ENCODE peak calls at places on chromosomes 11 and 22, in eight cellular contexts. Z is activated CD4-positive, alpha-beta T cell treated with anti-CD3 and anti-CD28 coated beads for 48 hours; W is left ventricle myocardium superior; N is Ammon's horn; E is globus pallidus; K is B cell; L is T-helper 1 cell; U is activated T-cell treated with anti-CD3 and anti-CD28 coated beads for 1 hour. Y is an unnamed sample.

GRCh38 chr11:94129505-94130335 is 1.1 kb downstream of the PANX1 start:
- DNase-seq in Z (no peak), W (no peak), N (no peak), E (no peak), K (peak), L (no peak), U (no peak), Y (no peak)

GRCh38 chr22:28345304-28345703 is 334.3 kb downstream of the TTC28 start:
- DNase-seq in Z (no peak), W (no peak), N (no peak), E (no peak), K (no peak), L (no peak), U (no peak), Y (no peak)

GRCh38 chr11:46914363-46914762 is 4.0 kb downstream of the LRP4 start:
- DNase-seq in Z (no peak), W (peak), N (no peak), E (no peak), K (no peak), L (no peak), U (no peak), Y (no peak)

GRCh38 chr11:28107331-28107725 is 628 bp downstream of the KIF18A start:
- DNase-seq in Z (peak), W (no peak), N (no peak), E (no peak), K (peak), L (no peak), U (no peak), Y (no peak)

GRCh38 chr22:50118557-50119168 is 28.9 kb downstream of the MOV10L1 start:
- DNase-seq in Z (no peak), W (no peak), N (no peak), E (no peak), K (no peak), L (no peak), U (no peak), Y (no peak)

GRCh38 chr11:125165111-125165663 is 636 bp downstream of the PKNOX2 start:
- DNase-seq in Z (peak), W (peak), N (no peak), E (no peak), K (peak), L (no peak), U (no peak), Y (peak)

GRCh38 chr11:65476632-65477270 is 22.1 kb upstream of the MALAT1 start:
- DNase-seq in Z (peak), W (peak), N (peak), E (no peak), K (no peak), L (no peak), U (no peak), Y (no peak)

GRCh38 chr22:44088976-44089570 is 65.0 kb downstream of the PARVB start:
- DNase-seq in Z (no peak), W (peak), N (peak), E (peak), K (no peak), L (no peak), U (no peak), Y (peak)

GRCh38 chr11:59754494-59754858 is 700 bp upstream of the STX3 start:
- DNase-seq in Z (peak), W (peak), N (no peak), E (peak), K (peak), L (no peak), U (peak), Y (no peak)

GRCh38 chr11:70140859-70141489 is 62.1 kb upstream of the FADD start:
- DNase-seq in Z (no peak), W (no peak), N (no peak), E (no peak), K (no peak), L (no peak), U (no peak), Y (peak)

GRCh38 chr22:27483095-27483798 is 318.3 kb downstream of the MN1 start:
- DNase-seq in Z (no peak), W (no peak), N (no peak), E (no peak), K (no peak), L (no peak), U (no peak), Y (no peak)

GRCh38 chr11:8604078-8604723 is 10.2 kb upstream of the STK33 start:
- DNase-seq in Z (peak), W (peak), N (peak), E (no peak), K (peak), L (no peak), U (no peak), Y (peak)

GRCh38 chr11:62142921-62143320 is 19.1 kb downstream of the INCENP start:
- DNase-seq in Z (no peak), W (peak), N (peak), E (peak), K (no peak), L (no peak), U (no peak), Y (no peak)

GRCh38 chr11:2207212-2207611 is 35.6 kb upstream of the TH start:
- DNase-seq in Z (no peak), W (no peak), N (no peak), E (no peak), K (no peak), L (no peak), U (no peak), Y (no peak)

GRCh38 chr11:6229911-6230310 is 4.5 kb downstream of the FHIP1B start:
- DNase-seq in Z (no peak), W (no peak), N (no peak), E (no peak), K (no peak), L (no peak), U (no peak), Y (no peak)

GRCh38 chr11:45102810-45103621 is 43.4 kb upstream of the PRDM11 start:
- DNase-seq in Z (peak), W (peak), N (peak), E (no peak), K (peak), L (peak), U (peak), Y (peak)

GRCh38 chr22:38257170-38257569 is 15.6 kb downstream of the TMEM184B start:
- DNase-seq in Z (no peak), W (no peak), N (no peak), E (no peak), K (no peak), L (no peak), U (no peak), Y (no peak)

GRCh38 chr11:92671081-92671480 is 298.4 kb upstream of the MTNR1B start:
- DNase-seq in Z (no peak), W (no peak), N (no peak), E (no peak), K (no peak), L (no peak), U (no peak), Y (no peak)

GRCh38 chr11:64924910-64925284 is 408 bp downstream of the PPP2R5B start:
- DNase-seq in Z (peak), W (no peak), N (no peak), E (peak), K (no peak), L (no peak), U (no peak), Y (no peak)

GRCh38 chr11:19891050-19891449 is 178.4 kb downstream of the NAV2 start:
- DNase-seq in Z (no peak), W (no peak), N (no peak), E (no peak), K (no peak), L (no peak), U (no peak), Y (no peak)

GRCh38 chr11:2136209-2136951 is 2.8 kb downstream of the IGF2 start:
- DNase-seq in Z (no peak), W (peak), N (no peak), E (no peak), K (no peak), L (no peak), U (no peak), Y (peak)

GRCh38 chr11:86938900-86939880 is 16.0 kb downstream of the FZD4 start:
- DNase-seq in Z (no peak), W (no peak), N (peak), E (peak), K (peak), L (no peak), U (no peak), Y (no peak)

GRCh38 chr11:93000511-93001476 is 31.3 kb downstream of the MTNR1B start:
- DNase-seq in Z (no peak), W (no peak), N (no peak), E (no peak), K (no peak), L (no peak), U (no peak), Y (no peak)

GRCh38 chr22:39234157-39234793 is 10.5 kb downstream of the PDGFB start:
- DNase-seq in Z (no peak), W (peak), N (no peak), E (no peak), K (no peak), L (no peak), U (no peak), Y (peak)

GRCh38 chr11:131692961-131693360 is 322.5 kb downstream of the NTM start:
- DNase-seq in Z (no peak), W (no peak), N (no peak), E (no peak), K (no peak), L (no peak), U (no peak), Y (no peak)

GRCh38 chr11:79013509-79013908 is 427.3 kb downstream of the TENM4 start:
- DNase-seq in Z (no peak), W (no peak), N (no peak), E (no peak), K (no peak), L (no peak), U (no peak), Y (no peak)

GRCh38 chr11:106473089-106473722 is 395.7 kb downstream of the AASDHPPT start:
- DNase-seq in Z (no peak), W (no peak), N (no peak), E (no peak), K (no peak), L (no peak), U (no peak), Y (no peak)

GRCh38 chr11:91081440-91082088 is 858.7 kb upstream of the CHORDC1 start:
- DNase-seq in Z (no peak), W (peak), N (no peak), E (no peak), K (no peak), L (no peak), U (no peak), Y (no peak)

GRCh38 chr11:6563121-6563619 is 40.2 kb downstream of the RRP8 start:
- DNase-seq in Z (no peak), W (no peak), N (no peak), E (no peak), K (no peak), L (no peak), U (no peak), Y (no peak)

GRCh38 chr11:116602637-116602942 is 170.2 kb downstream of the BUD13 start:
- DNase-seq in Z (no peak), W (no peak), N (no peak), E (no peak), K (no peak), L (no peak), U (no peak), Y (no peak)

GRCh38 chr22:29469755-29470154 is 10.3 kb upstream of the NEFH start:
- DNase-seq in Z (no peak), W (no peak), N (no peak), E (no peak), K (no peak), L (no peak), U (no peak), Y (peak)

GRCh38 chr11:115761348-115761747 is 257.1 kb upstream of the CADM1 start:
- DNase-seq in Z (no peak), W (peak), N (no peak), E (no peak), K (no peak), L (no peak), U (no peak), Y (no peak)

GRCh38 chr11:108483163-108483562 is 15.0 kb downstream of the POGLUT3 start:
- DNase-seq in Z (no peak), W (no peak), N (no peak), E (no peak), K (no peak), L (no peak), U (no peak), Y (no peak)

GRCh38 chr22:44729391-44730012 is 22.9 kb upstream of the ARHGAP8 start:
- DNase-seq in Z (peak), W (peak), N (peak), E (peak), K (peak), L (no peak), U (no peak), Y (peak)